ENCODE peak calls at places on chromosomes 7 and 10, in four cellular contexts. T, X, D and Z are unnamed samples.
A peak's percentile ranks its signal among the peaks of the same experiment; 100 is the strongest.

GRCh38 chr7:35015346-35015859 is 21.9 kb downstream of the DPY19L1 start:
- DNase-seq in T (peak; percentile 38), X (no peak), D (no peak), Z (no peak)

GRCh38 chr7:43649755-43650274 is 66.9 kb downstream of the STK17A start:
- DNase-seq in T (peak; percentile 50), X (no peak), D (no peak), Z (no peak)

GRCh38 chr10:103661198-103661950 is 167.9 kb downstream of the NEURL1 start:
- DNase-seq in T (peak; percentile 94), X (no peak), D (peak; percentile 95), Z (peak; percentile 83)

GRCh38 chr7:110065112-110065511 is 1025.8 kb upstream of the LRRN3 start:
- DNase-seq in T (no peak), X (no peak), D (no peak), Z (no peak)

GRCh38 chr10:119658274-119658673 is 7.1 kb downstream of the BAG3 start:
- DNase-seq in T (peak; percentile 94), X (no peak), D (peak; percentile 94), Z (peak; percentile 94)

GRCh38 chr7:80922254-80923049 is 3.6 kb upstream of the SEMA3C start:
- DNase-seq in T (no peak), X (no peak), D (no peak), Z (no peak)

GRCh38 chr7:5230272-5231067 is 40.4 kb downstream of the WIPI2 start:
- DNase-seq in T (no peak), X (no peak), D (no peak), Z (no peak)

GRCh38 chr10:77156406-77156879 is 481.2 kb downstream of the KCNMA1 start:
- DNase-seq in T (peak; percentile 75), X (no peak), D (no peak), Z (peak; percentile 85)

GRCh38 chr10:5555031-5555510 is 30.3 kb downstream of the CALML3 start:
- DNase-seq in T (no peak), X (no peak), D (no peak), Z (no peak)

GRCh38 chr7:1919539-1920265 is 249.6 kb downstream of the ELFN1 start:
- DNase-seq in T (peak; percentile 26), X (no peak), D (peak; percentile 64), Z (no peak)

GRCh38 chr7:23469150-23469960 is 936 bp downstream of the IGF2BP3 start:
- DNase-seq in T (no peak), X (peak; percentile 84), D (no peak), Z (no peak)

GRCh38 chr7:75971961-75972763 is 22.2 kb downstream of the TMEM120A start:
- DNase-seq in T (no peak), X (peak; percentile 61), D (peak; percentile 90), Z (no peak)

GRCh38 chr7:107854989-107855388 is 36.0 kb upstream of the DLD start:
- DNase-seq in T (peak; percentile 13), X (no peak), D (no peak), Z (peak; percentile 18)

GRCh38 chr10:8586504-8586903 is 532.0 kb downstream of the GATA3 start:
- DNase-seq in T (no peak), X (no peak), D (no peak), Z (no peak)
- H3K27ac ChIP-seq in T (no peak overlapping the region), X (no peak overlapping the region), D (no peak overlapping the region), Z (no peak overlapping the region)

GRCh38 chr10:23192396-23192740 is 256 bp downstream of the PTF1A start:
- DNase-seq in T (no peak), X (no peak), D (no peak), Z (no peak)

GRCh38 chr10:23194471-23194965 is 2.4 kb downstream of the PTF1A start:
- DNase-seq in T (no peak), X (no peak), D (no peak), Z (no peak)

GRCh38 chr10:23191764-23192395 is at the start of gene PTF1A:
- DNase-seq in T (no peak), X (peak; percentile 49), D (no peak), Z (no peak)

GRCh38 chr10:23193435-23194074 is 1.4 kb downstream of the PTF1A start:
- DNase-seq in T (no peak), X (no peak), D (no peak), Z (no peak)

DNA sequence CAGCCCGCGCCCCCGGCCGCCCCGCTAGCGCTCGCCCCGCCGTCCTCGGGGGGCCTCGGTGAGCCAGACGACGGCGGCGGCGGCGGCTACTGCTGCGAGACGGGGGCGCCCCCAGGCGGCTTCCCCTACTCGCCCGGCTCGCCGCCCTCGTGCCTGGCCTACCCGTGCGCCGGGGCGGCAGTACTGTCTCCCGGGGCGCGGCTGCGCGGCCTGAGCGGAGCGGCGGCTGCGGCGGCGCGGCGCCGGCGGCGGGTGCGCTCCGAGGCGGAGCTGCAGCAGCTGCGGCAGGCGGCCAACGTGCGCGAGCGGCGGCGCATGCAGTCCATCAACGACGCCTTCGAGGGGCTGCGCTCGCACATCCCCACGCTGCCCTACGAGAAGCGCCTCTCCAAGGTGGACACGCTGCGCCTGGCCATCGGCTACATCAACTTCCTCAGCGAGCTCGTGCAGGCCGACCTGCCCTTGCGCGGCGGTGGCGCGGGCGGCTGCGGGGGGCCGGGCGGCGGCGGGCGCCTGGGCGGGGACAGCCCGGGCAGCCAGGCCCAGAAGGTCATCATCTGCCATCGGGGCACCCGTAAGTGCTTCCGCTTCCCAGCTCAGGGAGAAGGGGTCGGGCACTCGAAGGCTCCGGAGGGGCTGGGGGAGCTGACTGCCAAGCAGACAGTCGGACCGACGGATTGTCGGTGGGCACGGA is 776 bp downstream of the PTF1A start:
- DNase-seq in T (no peak), X (peak; percentile 73), D (no peak), Z (no peak)
- H3K27me3 ChIP-seq in T (peaks cover 65% of the 10 kb centered on the region), X (peaks cover 40% of the 10 kb centered on the region), D (peaks cover 67% of the 10 kb centered on the region), Z (peaks cover 72% of the 10 kb centered on the region)

DNA sequence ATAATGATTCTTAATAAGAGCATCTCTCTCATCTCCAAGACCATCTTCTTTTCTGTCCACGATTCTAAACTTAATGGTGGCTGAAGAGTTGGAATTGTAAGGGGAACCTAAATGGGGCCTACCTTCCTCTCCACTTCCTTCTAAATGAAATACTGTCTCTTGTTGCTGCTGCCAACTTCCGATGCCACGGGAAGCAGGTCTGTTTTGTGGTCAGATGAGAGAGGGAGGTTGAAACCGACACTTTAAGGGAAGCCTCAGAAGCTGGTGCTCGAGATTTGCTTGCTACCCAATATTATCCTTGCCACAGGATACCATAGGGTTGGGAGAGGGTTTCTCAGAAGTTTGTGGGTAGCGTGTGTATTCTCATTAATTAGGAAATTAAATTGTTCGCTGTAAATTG is 464.1 kb downstream of the SUGCT start:
- DNase-seq in T (no peak), X (no peak), D (no peak), Z (no peak)
- H3K4me3 ChIP-seq in T (no peak overlapping the region), X (no peak overlapping the region), D (no peak overlapping the region), Z (no peak overlapping the region)

GRCh38 chr10:102611514-102612095 is 32.7 kb upstream of the TRIM8 start:
- DNase-seq in T (peak; percentile 74), X (no peak), D (no peak), Z (no peak)

GRCh38 chr10:102604379-102604960 is 39.8 kb upstream of the TRIM8 start:
- DNase-seq in T (peak; percentile 92), X (no peak), D (peak; percentile 70), Z (peak; percentile 70)

GRCh38 chr10:102605712-102606111 is 38.6 kb upstream of the TRIM8 start:
- DNase-seq in T (no peak), X (no peak), D (no peak), Z (no peak)

GRCh38 chr10:102610499-102610898 is 33.8 kb upstream of the TRIM8 start:
- DNase-seq in T (no peak), X (no peak), D (no peak), Z (no peak)

DNA sequence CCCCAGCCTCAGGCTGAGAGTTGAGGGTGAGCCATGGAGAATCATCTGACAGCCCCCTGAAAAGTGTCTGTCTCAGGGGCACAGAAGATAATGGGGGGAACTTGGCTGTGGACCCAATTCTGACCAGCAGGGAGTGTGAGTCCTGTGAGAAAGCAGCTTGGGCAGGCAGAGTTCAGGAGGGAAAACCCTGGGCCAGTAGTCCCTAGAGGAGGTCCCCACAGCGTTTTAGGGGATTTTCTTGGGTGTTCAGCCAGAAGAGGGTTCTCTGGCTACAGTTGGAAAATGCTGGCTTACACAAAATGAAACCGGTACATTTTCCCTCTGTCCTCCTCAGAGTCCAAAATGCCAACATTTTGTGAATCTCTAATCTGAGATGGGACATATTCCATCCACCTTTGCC is 35.8 kb upstream of the TRIM8 start:
- DNase-seq in T (no peak), X (no peak), D (no peak), Z (no peak)
- H3K27ac ChIP-seq in T (no peak overlapping the region), X (no peak overlapping the region), D (no peak overlapping the region), Z (no peak overlapping the region)

GRCh38 chr10:96092999-96093767 is 36.9 kb upstream of the ZNF518A start:
- DNase-seq in T (no peak), X (no peak), D (no peak), Z (no peak)
- H3K27me3 ChIP-seq in T (peaks cover 2% of the 10 kb centered on the region), X (peaks cover 4% of the 10 kb centered on the region), D (peaks cover 48% of the 10 kb centered on the region), Z (peaks cover 3% of the 10 kb centered on the region)